ENCODE peak calls at places on chromosome 13, in eight cellular contexts. H is left cardiac atrium; V is CD8-positive, alpha-beta T cell; R is HepG2; M is activated naive CD4-positive, alpha-beta T cell treated with anti-CD3 and anti-CD28 coated beads, Interleukin-2, amount 50 U/mL, for 72 hours; D is activated CD8-positive, alpha-beta T cell treated with anti-CD3 and anti-CD28 coated beads for 36 hours; G is stimulated activated naive CD8-positive, alpha-beta T cell treated with anti-CD3 and anti-CD28 coated beads, Interleukin-15, Interleukin-2, amounts not matched to agents 100 U/mL and 50 U/mL, for 24 hours; Q is effector memory CD8-positive, alpha-beta T cell. X is an unnamed sample.

GRCh38 chr13:43478178-43478577 is 308.6 kb downstream of the ENOX1 start:
- ATAC-seq in H (no peak), V (no peak), R (no peak), M (no peak), D (no peak), G (no peak), Q (no peak), X (no peak)

GRCh38 chr13:99911965-99912566 is 59.5 kb downstream of the ZIC5 start:
- ATAC-seq in H (no peak), V (no peak), R (no peak), M (peak), D (peak), G (no peak), Q (peak), X (peak)

GRCh38 chr13:106815545-106815944 is 247.6 kb upstream of the ARGLU1 start:
- ATAC-seq in H (no peak), V (no peak), R (no peak), M (no peak), D (no peak), G (no peak), Q (no peak), X (no peak)

GRCh38 chr13:62110079-62110478 is 694.4 kb upstream of the PCDH20 start:
- ATAC-seq in H (no peak), V (no peak), R (no peak), M (no peak), D (no peak), G (no peak), Q (no peak), X (no peak)

GRCh38 chr13:33832872-33833271 is 14.9 kb downstream of the RFC3 start:
- ATAC-seq in H (no peak), V (no peak), R (no peak), M (no peak), D (no peak), G (no peak), Q (no peak), X (no peak)

GRCh38 chr13:28473044-28473443 is 21.9 kb downstream of the FLT1 start:
- ATAC-seq in H (no peak), V (no peak), R (no peak), M (no peak), D (no peak), G (no peak), Q (no peak), X (no peak)

GRCh38 chr13:70844391-70845108 is 736.3 kb upstream of the KLHL1 start:
- ATAC-seq in H (no peak), V (no peak), R (no peak), M (no peak), D (no peak), G (no peak), Q (no peak), X (no peak)

GRCh38 chr13:77515785-77516184 is 19.7 kb upstream of the SCEL start:
- ATAC-seq in H (no peak), V (no peak), R (no peak), M (peak), D (no peak), G (no peak), Q (no peak), X (no peak)

GRCh38 chr13:77492982-77493381 is 42.5 kb upstream of the SCEL start:
- ATAC-seq in H (peak), V (no peak), R (peak), M (peak), D (peak), G (no peak), Q (no peak), X (no peak)

GRCh38 chr13:52414051-52414450 is 8.1 kb upstream of the THSD1 start:
- ATAC-seq in H (peak), V (no peak), R (no peak), M (no peak), D (no peak), G (no peak), Q (no peak), X (no peak)

GRCh38 chr13:113448885-113449692 is 4.2 kb downstream of the ADPRHL1 start:
- ATAC-seq in H (no peak), V (peak), R (peak), M (peak), D (peak), G (peak), Q (peak), X (peak)

GRCh38 chr13:95756072-95756471 is 79.1 kb downstream of the DNAJC3 start:
- ATAC-seq in H (no peak), V (no peak), R (no peak), M (no peak), D (no peak), G (no peak), Q (no peak), X (no peak)

GRCh38 chr13:89363144-89363543 is 1692.0 kb downstream of the SLITRK5 start:
- ATAC-seq in H (no peak), V (no peak), R (no peak), M (no peak), D (no peak), G (no peak), Q (no peak), X (no peak)

GRCh38 chr13:29480893-29481525 is 114.5 kb downstream of the SLC7A1 start:
- ATAC-seq in H (no peak), V (no peak), R (no peak), M (no peak), D (no peak), G (no peak), Q (no peak), X (no peak)